ENCODE peak calls at places on chromosome 12, in ten cellular contexts. S, L, J, W, M, K, H, B, O and G are unnamed samples.

GRCh38 chr12:20523658-20524057 is 155.3 kb downstream of the PDE3A start:
- DNase-seq in S (peak), O (no peak), K (no peak), M (no peak), W (no peak), L (no peak), J (no peak), B (no peak), H (no peak), G (no peak)

GRCh38 chr12:90060031-90060430 is 351.4 kb upstream of the ATP2B1 start:
- DNase-seq in M (no peak), W (no peak), O (no peak), J (no peak), H (no peak), S (peak), B (no peak), K (no peak), L (no peak), G (no peak)

GRCh38 chr12:23186950-23187349 is 562.0 kb downstream of the ETNK1 start:
- DNase-seq in O (no peak), J (no peak), H (no peak), K (no peak), B (no peak), M (no peak), S (no peak), L (no peak), W (no peak), G (no peak)

GRCh38 chr12:89593873-89594272 is 68.0 kb upstream of the POC1B start:
- DNase-seq in L (no peak), B (no peak), O (no peak), S (no peak), J (no peak), W (no peak), K (no peak), H (no peak), M (no peak), G (no peak)

GRCh38 chr12:114275937-114276785 is 129.8 kb downstream of the TBX5 start:
- DNase-seq in O (no peak), H (no peak), W (no peak), M (no peak), S (peak), B (no peak), K (no peak), L (no peak), J (no peak), G (no peak)

GRCh38 chr12:120110550-120111501 is 5.7 kb downstream of the RAB35 start:
- DNase-seq in M (peak), J (peak), B (no peak), S (no peak), H (no peak), O (no peak), K (peak), L (no peak), W (no peak), G (peak)

GRCh38 chr12:124438415-124439056 is 128.9 kb downstream of the NCOR2 start:
- DNase-seq in W (no peak), O (no peak), K (no peak), J (no peak), H (no peak), S (no peak), M (no peak), B (peak), L (no peak), G (peak)

GRCh38 chr12:124568431-124569374 is 1.3 kb upstream of the NCOR2 start:
- DNase-seq in J (peak), B (peak), L (peak), M (peak), W (peak), O (peak), K (peak), S (peak), H (peak), G (peak)

GRCh38 chr12:49338830-49339463 is 2.0 kb upstream of the C1QL4 start:
- DNase-seq in B (no peak), S (no peak), H (no peak), L (no peak), J (no peak), W (no peak), O (no peak), M (no peak), K (no peak), G (no peak)

GRCh38 chr12:29282452-29282851 is 98.5 kb downstream of the ERGIC2 start:
- DNase-seq in L (no peak), O (no peak), S (no peak), K (no peak), B (no peak), M (peak), H (no peak), W (no peak), J (peak), G (no peak)

GRCh38 chr12:85698937-85699336 is 137.3 kb downstream of the RASSF9 start:
- DNase-seq in O (no peak), H (no peak), S (no peak), W (no peak), J (no peak), B (no peak), K (no peak), M (no peak), L (no peak), G (no peak)

GRCh38 chr12:31536672-31537071 is 54.3 kb downstream of the DENND5B start:
- DNase-seq in B (no peak), O (no peak), S (peak), M (no peak), W (no peak), K (no peak), J (no peak), H (no peak), L (no peak), G (no peak)

GRCh38 chr12:116943419-116944372 is 32.9 kb downstream of the FBXW8 start:
- DNase-seq in J (no peak), W (no peak), S (no peak), L (no peak), H (no peak), B (no peak), K (no peak), O (no peak), M (no peak), G (no peak)

GRCh38 chr12:60093428-60093827 is 497.6 kb downstream of the SLC16A7 start:
- DNase-seq in H (no peak), W (no peak), O (no peak), S (no peak), J (no peak), K (no peak), B (no peak), M (no peak), L (no peak), G (no peak)

GRCh38 chr12:69007858-69008314 is 74.9 kb upstream of the CPM start:
- DNase-seq in H (no peak), J (peak), L (no peak), O (no peak), M (no peak), W (no peak), S (no peak), B (no peak), K (no peak), G (no peak)

GRCh38 chr12:80264891-80265290 is 165.6 kb downstream of the OTOGL start:
- DNase-seq in J (no peak), M (no peak), O (no peak), W (no peak), B (no peak), K (no peak), L (no peak), S (no peak), H (no peak), G (no peak)

GRCh38 chr12:58452546-58452945 is 467.8 kb downstream of the LRIG3 start:
- DNase-seq in M (no peak), O (no peak), K (no peak), H (no peak), J (no peak), B (no peak), W (no peak), S (peak), L (no peak), G (no peak)

GRCh38 chr12:92369643-92370042 is 224.0 kb upstream of the BTG1 start:
- DNase-seq in H (no peak), W (no peak), S (no peak), M (no peak), O (no peak), K (no peak), L (no peak), J (no peak), B (no peak), G (no peak)

GRCh38 chr12:14416658-14417057 is 51.2 kb downstream of the ATF7IP start:
- DNase-seq in L (no peak), H (peak), K (no peak), J (peak), O (peak), W (no peak), M (peak), S (peak), B (no peak), G (peak)

GRCh38 chr12:55942055-55942454 is 11.1 kb downstream of the DGKA start:
- DNase-seq in W (no peak), K (no peak), L (no peak), B (no peak), S (no peak), M (no peak), H (no peak), O (no peak), J (no peak), G (no peak)

GRCh38 chr12:107844312-107844921 is 69.9 kb downstream of the ASCL4 start:
- DNase-seq in W (no peak), J (no peak), H (no peak), M (no peak), S (no peak), B (peak), K (no peak), O (no peak), L (peak), G (no peak)

GRCh38 chr12:86710110-86710509 is 453.9 kb upstream of the MGAT4C start:
- DNase-seq in M (no peak), W (no peak), J (no peak), B (no peak), H (no peak), K (no peak), O (no peak), L (no peak), S (peak), G (no peak)

GRCh38 chr12:2894961-2895360 is 4.3 kb downstream of the TULP3 start:
- DNase-seq in B (no peak), M (no peak), K (no peak), L (no peak), W (no peak), O (no peak), H (no peak), S (no peak), J (no peak), G (no peak)

GRCh38 chr12:41983394-41983793 is 161.3 kb downstream of the GXYLT1 start:
- DNase-seq in K (no peak), J (no peak), B (no peak), S (no peak), O (no peak), L (no peak), H (no peak), W (no peak), M (no peak), G (no peak)

GRCh38 chr12:106140223-106140986 is 1.7 kb upstream of the NUAK1 start:
- DNase-seq in M (no peak), L (no peak), B (peak), H (no peak), J (no peak), O (no peak), S (no peak), W (no peak), K (no peak), G (no peak)

GRCh38 chr12:45509187-45509586 is 220.3 kb upstream of the ARID2 start:
- DNase-seq in O (no peak), M (no peak), H (no peak), W (no peak), S (no peak), B (no peak), J (no peak), K (no peak), L (no peak), G (no peak)

GRCh38 chr12:114238808-114239207 is 167.1 kb downstream of the TBX5 start:
- DNase-seq in W (no peak), S (no peak), M (no peak), B (no peak), K (no peak), J (no peak), H (no peak), O (no peak), L (no peak), G (no peak)

GRCh38 chr12:8050600-8051250 is 15.4 kb downstream of the C3AR1 start:
- DNase-seq in O (no peak), S (no peak), H (no peak), J (no peak), L (no peak), B (no peak), M (no peak), K (no peak), W (no peak), G (no peak)

GRCh38 chr12:93482721-93483120 is 15.4 kb downstream of the MRPL42 start:
- DNase-seq in K (no peak), M (no peak), B (no peak), H (no peak), L (no peak), J (no peak), S (no peak), O (no peak), W (no peak), G (no peak)

GRCh38 chr12:126780343-126780742 is 1486.6 kb upstream of the TMEM132C start:
- DNase-seq in O (no peak), W (no peak), S (no peak), H (no peak), B (no peak), K (no peak), M (no peak), J (no peak), L (no peak), G (no peak)

GRCh38 chr12:50390284-50390683 is 6.1 kb downstream of the FAM186A start:
- DNase-seq in H (peak), W (no peak), K (no peak), B (no peak), M (no peak), S (peak), L (no peak), J (peak), O (no peak), G (no peak)

GRCh38 chr12:108856428-108857157 is 790 bp downstream of the SSH1 start:
- DNase-seq in L (no peak), K (no peak), W (peak), J (peak), M (no peak), B (peak), O (no peak), S (peak), H (no peak), G (peak)

GRCh38 chr12:62205348-62205747 is 54.9 kb upstream of the USP15 start:
- DNase-seq in M (no peak), O (no peak), B (no peak), K (no peak), L (no peak), W (no peak), J (no peak), S (no peak), H (no peak), G (no peak)